ENCODE peak calls at places on chromosomes 13 and 19, in nine cellular contexts. S is heart right ventricle, R is Calu3, Q is IMR-90, C is colonic mucosa, T is dorsolateral prefrontal cortex, B is mammary epithelial cell, K is thoracic aorta, D is endothelial cell. O is an unnamed sample.

GRCh38 chr19:51210385-51210784 is 14.5 kb upstream of the CD33 start:
- DNase-seq in S (no peak), R (no peak), Q (no peak), C (no peak), T (no peak), B (no peak), K (no peak), D (no peak), O (no peak)

GRCh38 chr13:113216165-113217056 is 7.0 kb downstream of the CUL4A start:
- DNase-seq in S (peak; percentile 51), R (peak; percentile 20), Q (peak; percentile 74), C (peak; percentile 40), T (no peak), B (peak; percentile 72), K (no peak), D (no peak), O (peak; percentile 20)

GRCh38 chr19:4009990-4010807 is 2.7 kb downstream of the PIAS4 start:
- DNase-seq in S (no peak), R (no peak), Q (peak; percentile 46), C (no peak), T (no peak), B (no peak), K (no peak), D (no peak), O (no peak)

GRCh38 chr13:76020421-76020955 is 384.4 kb downstream of the LMO7 start:
- DNase-seq in S (no peak), R (no peak), Q (no peak), C (no peak), T (no peak), B (no peak), K (no peak), D (no peak), O (no peak)

GRCh38 chr19:2478756-2479555 is 3.0 kb downstream of the GADD45B start:
- DNase-seq in S (peak; percentile 87), R (peak; percentile 60), Q (peak; percentile 76), C (peak; percentile 80), T (peak; percentile 60), B (peak; percentile 69), K (peak; percentile 59), D (no peak), O (peak; percentile 51)

GRCh38 chr13:66704110-66704509 is 526.0 kb downstream of the PCDH9 start:
- DNase-seq in S (no peak), R (no peak), Q (no peak), C (no peak), T (no peak), B (no peak), K (no peak), D (no peak), O (no peak)

GRCh38 chr13:73059460-73060250 is 850 bp downstream of the KLF5 start:
- DNase-seq in S (peak; percentile 30), R (no peak), Q (peak; percentile 10), C (peak; percentile 45), T (no peak), B (peak; percentile 55), K (no peak), D (peak; percentile 57), O (peak; percentile 69)

GRCh38 chr13:36352350-36352749 is 6.2 kb upstream of the SPART start:
- DNase-seq in S (no peak), R (no peak), Q (peak; percentile 33), C (no peak), T (no peak), B (no peak), K (no peak), D (no peak), O (no peak)

GRCh38 chr13:101919541-101920306 is 467.2 kb downstream of the ITGBL1 start:
- DNase-seq in S (peak; percentile 24), R (peak; percentile 6), Q (peak; percentile 10), C (no peak), T (no peak), B (no peak), K (no peak), D (peak; percentile 79), O (peak; percentile 88)

GRCh38 chr13:51380269-51380668 is 40.8 kb downstream of the SERPINE3 start:
- DNase-seq in S (no peak), R (no peak), Q (peak; percentile 16), C (no peak), T (no peak), B (peak; percentile 33), K (no peak), D (no peak), O (no peak)

GRCh38 chr19:16394681-16395375 is 70.2 kb downstream of the KLF2 start:
- DNase-seq in S (no peak), R (no peak), Q (peak; percentile 23), C (no peak), T (no peak), B (no peak), K (no peak), D (no peak), O (no peak)

GRCh38 chr19:49570138-49570856 is 10.1 kb downstream of the NOSIP start:
- DNase-seq in S (peak; percentile 74), R (peak; percentile 74), Q (peak; percentile 84), C (peak; percentile 85), T (no peak), B (peak; percentile 58), K (no peak), D (peak; percentile 64), O (peak; percentile 60)

GRCh38 chr13:80604094-80604493 is 263.2 kb upstream of the SPRY2 start:
- DNase-seq in S (peak; percentile 39), R (no peak), Q (no peak), C (no peak), T (no peak), B (no peak), K (no peak), D (no peak), O (no peak)

GRCh38 chr19:2668188-2668763 is 34.2 kb downstream of the GNG7 start:
- DNase-seq in S (no peak), R (no peak), Q (no peak), C (no peak), T (no peak), B (no peak), K (no peak), D (no peak), O (no peak)

GRCh38 chr13:113848431-113849260 is 15.2 kb downstream of the GAS6 start:
- DNase-seq in S (peak; percentile 1), R (no peak), Q (no peak), C (peak; percentile 84), T (no peak), B (peak; percentile 72), K (no peak), D (no peak), O (no peak)

GRCh38 chr19:14091086-14091884 is 734 bp upstream of the SAMD1 start:
- DNase-seq in S (peak; percentile 56), R (peak; percentile 80), Q (peak; percentile 64), C (peak; percentile 84), T (peak; percentile 62), B (peak; percentile 48), K (no peak), D (peak; percentile 61), O (peak; percentile 79)
- TF ChIP-seq CTCF in S (no peak), R (no peak), Q (peak; percentile 16), C (no peak), T (peak; percentile 35), B (peak; percentile 14), K (peak; percentile 22), D (no peak), O (no peak)

DNA sequence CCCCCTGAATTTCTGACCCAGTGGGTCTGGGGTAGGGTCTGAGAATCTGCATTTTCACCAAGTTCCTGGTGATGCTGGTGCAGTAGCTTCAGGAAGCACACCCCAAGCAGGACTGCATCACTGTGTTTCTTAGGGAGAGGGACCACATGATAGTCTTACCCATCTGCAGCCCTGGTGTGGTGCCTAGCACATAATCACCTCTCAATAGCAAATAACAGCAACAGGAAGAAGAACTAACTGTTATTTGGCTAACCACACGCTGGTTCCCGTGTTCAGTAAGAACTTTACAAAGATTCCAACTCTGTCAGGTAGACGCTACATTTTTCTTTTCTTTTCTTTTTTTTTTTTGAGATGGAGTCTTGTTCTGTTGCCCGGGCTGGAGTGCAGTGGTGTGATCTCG is 41.9 kb upstream of the SPATA13 start:
- DNase-seq in S (no peak), R (no peak), Q (no peak), C (no peak), T (no peak), B (no peak), K (no peak), D (no peak), O (no peak)
- TF ChIP-seq CTCF in S (no peak), R (no peak), Q (no peak), C (no peak), T (no peak), B (no peak), K (no peak), D (no peak), O (no peak)

GRCh38 chr19:54364775-54365257 is at the start of gene LAIR1:
- DNase-seq in S (no peak), R (no peak), Q (no peak), C (no peak), T (no peak), B (no peak), K (no peak), D (peak; percentile 22), O (no peak)
- TF ChIP-seq CTCF in S (no peak), R (no peak), Q (no peak), C (no peak), T (no peak), B (no peak), K (no peak), D (no peak), O (no peak)

GRCh38 chr19:35718345-35719041 is 690 bp downstream of the KMT2B start:
- DNase-seq in S (peak; percentile 40), R (peak; percentile 35), Q (no peak), C (peak; percentile 42), T (no peak), B (peak; percentile 23), K (no peak), D (peak; percentile 45), O (peak; percentile 57)

GRCh38 chr19:35716735-35716984 is 1.1 kb upstream of the KMT2B start:
- DNase-seq in S (no peak), R (no peak), Q (no peak), C (no peak), T (peak; percentile 70), B (no peak), K (no peak), D (no peak), O (no peak)

GRCh38 chr19:35715981-35716734 is 1.6 kb upstream of the KMT2B start:
- DNase-seq in S (peak; percentile 67), R (peak; percentile 71), Q (peak; percentile 30), C (peak; percentile 73), T (no peak), B (no peak), K (no peak), D (peak; percentile 60), O (peak; percentile 73)

GRCh38 chr19:35716985-35717664 is 678 bp upstream of the KMT2B start:
- DNase-seq in S (peak; percentile 95), R (peak; percentile 96), Q (peak; percentile 94), C (peak; percentile 94), T (peak; percentile 94), B (peak; percentile 79), K (peak; percentile 88), D (peak; percentile 92), O (peak; percentile 91)

DNA sequence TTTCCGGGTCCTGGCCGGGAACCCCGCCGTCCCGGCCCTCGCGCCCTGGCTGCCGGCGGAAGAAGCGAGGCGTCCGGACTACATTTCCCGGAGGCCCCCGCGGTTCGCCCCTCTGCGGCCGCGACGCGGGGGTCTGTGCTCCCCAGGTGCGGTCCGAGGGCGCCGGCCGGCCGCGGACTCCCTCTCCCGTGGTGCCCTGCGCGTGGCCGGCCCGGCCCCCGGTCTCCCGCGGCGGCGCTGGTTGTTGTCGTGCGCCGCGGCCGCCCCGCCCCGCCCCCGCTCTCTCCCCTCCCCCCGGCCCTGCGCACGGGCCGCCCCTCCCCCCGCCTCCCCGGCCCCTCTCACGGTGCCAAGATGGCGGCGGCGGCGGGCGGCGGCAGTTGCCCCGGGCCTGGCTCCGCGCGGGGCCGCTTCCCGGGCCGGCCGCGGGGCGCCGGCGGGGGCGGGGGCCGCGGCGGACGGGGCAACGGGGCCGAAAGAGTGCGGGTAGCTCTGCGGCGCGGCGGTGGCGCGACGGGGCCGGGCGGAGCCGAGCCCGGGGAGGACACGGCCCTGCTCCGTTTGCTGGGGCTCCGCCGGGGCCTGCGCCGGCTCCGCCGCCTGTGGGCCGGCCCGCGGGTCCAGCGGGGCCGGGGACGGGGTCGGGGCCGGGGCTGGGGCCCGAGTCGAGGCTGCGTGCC is at the start of gene KMT2B:
- DNase-seq in S (no peak), R (peak; percentile 99), Q (no peak), C (no peak), T (no peak), B (peak; percentile 95), K (no peak), D (no peak), O (peak; percentile 95)
- TF ChIP-seq CTCF in S (no peak), R (no peak), Q (no peak), C (no peak), T (no peak), B (no peak), K (no peak), D (no peak), O (no peak)

O was measured in nephron progenitor cell.